ENCODE peak calls at places on chromosomes 12 and 14, in seven cellular contexts. Y, M, A, W, J, D and F are unnamed samples.

GRCh38 chr14:72906316-72906715 is 12.4 kb upstream of the DPF3 start:
- DNase-seq in Y (no peak), M (no peak), A (no peak), W (peak; percentile 48), J (no peak), D (peak; percentile 27), F (no peak)

GRCh38 chr14:102389261-102389660 is 26.5 kb downstream of the TECPR2 start:
- DNase-seq in Y (no peak), M (no peak), A (no peak), W (no peak), J (no peak), D (no peak), F (no peak)

GRCh38 chr12:65278576-65279386 is at the start of gene MSRB3:
- DNase-seq in Y (peak; percentile 66), M (peak; percentile 88), A (peak; percentile 38), W (peak; percentile 64), J (peak; percentile 85), D (peak; percentile 61), F (no peak)

GRCh38 chr14:44897844-44898151 is 63.9 kb downstream of the KLHL28 start:
- DNase-seq in Y (peak; percentile 68), M (no peak), A (no peak), W (no peak), J (no peak), D (peak; percentile 66), F (no peak)

GRCh38 chr14:21106506-21107359 is 5.9 kb downstream of the TMEM253 start:
- DNase-seq in Y (peak; percentile 69), M (peak; percentile 93), A (peak; percentile 61), W (peak; percentile 67), J (peak; percentile 88), D (peak; percentile 81), F (peak; percentile 56)

GRCh38 chr12:115632323-115632722 is 645.2 kb downstream of the MED13L start:
- DNase-seq in Y (no peak), M (peak; percentile 42), A (no peak), W (peak; percentile 8), J (no peak), D (peak; percentile 67), F (no peak)

GRCh38 chr12:16359512-16360491 is 12.4 kb downstream of the MGST1 start:
- DNase-seq in Y (peak; percentile 27), M (peak; percentile 90), A (peak; percentile 61), W (peak; percentile 25), J (peak; percentile 85), D (peak; percentile 62), F (no peak)

GRCh38 chr14:90114554-90114953 is 52.8 kb downstream of the KCNK13 start:
- DNase-seq in Y (no peak), M (no peak), A (no peak), W (no peak), J (no peak), D (no peak), F (no peak)

GRCh38 chr14:105476937-105477658 is 2.5 kb downstream of the CRIP2 start:
- DNase-seq in Y (peak; percentile 35), M (no peak), A (no peak), W (no peak), J (no peak), D (no peak), F (no peak)

GRCh38 chr14:105474478-105475268 is at the start of gene CRIP2:
- DNase-seq in Y (peak; percentile 41), M (peak; percentile 62), A (no peak), W (peak; percentile 47), J (peak; percentile 73), D (peak; percentile 50), F (no peak)

GRCh38 chr14:105477659-105478623 is 3.3 kb downstream of the CRIP2 start:
- DNase-seq in Y (no peak), M (peak; percentile 42), A (no peak), W (no peak), J (no peak), D (no peak), F (no peak)

GRCh38 chr14:105475269-105475915 is 771 bp downstream of the CRIP2 start:
- DNase-seq in Y (peak; percentile 77), M (peak; percentile 44), A (no peak), W (peak; percentile 57), J (no peak), D (peak; percentile 58), F (no peak)

GRCh38 chr14:105475916-105476845 is 1.6 kb downstream of the CRIP2 start:
- DNase-seq in Y (peak; percentile 81), M (peak; percentile 55), A (no peak), W (peak; percentile 29), J (no peak), D (peak; percentile 48), F (no peak)
- TF ChIP-seq EZH2 in Y (no peak), M (no peak), A (no peak), W (no peak), J (peak; percentile 38), D (no peak), F (no peak)

GRCh38 chr14:91418387-91419043 is 895 bp upstream of the CCDC88C start:
- DNase-seq in Y (peak; percentile 67), M (peak; percentile 75), A (peak; percentile 48), W (peak; percentile 42), J (peak; percentile 96), D (peak; percentile 72), F (no peak)

GRCh38 chr14:91415794-91416743 is 1.6 kb downstream of the CCDC88C start:
- DNase-seq in Y (peak; percentile 47), M (peak; percentile 51), A (peak; percentile 81), W (no peak), J (no peak), D (peak; percentile 70), F (no peak)

GRCh38 chr14:91417983-91418386 is 365 bp upstream of the CCDC88C start:
- DNase-seq in Y (no peak), M (peak; percentile 61), A (peak; percentile 58), W (no peak), J (peak; percentile 82), D (peak; percentile 63), F (no peak)

GRCh38 chr14:91416744-91417133 is 881 bp downstream of the CCDC88C start:
- DNase-seq in Y (peak; percentile 29), M (peak; percentile 51), A (no peak), W (no peak), J (no peak), D (peak; percentile 28), F (no peak)

DNA sequence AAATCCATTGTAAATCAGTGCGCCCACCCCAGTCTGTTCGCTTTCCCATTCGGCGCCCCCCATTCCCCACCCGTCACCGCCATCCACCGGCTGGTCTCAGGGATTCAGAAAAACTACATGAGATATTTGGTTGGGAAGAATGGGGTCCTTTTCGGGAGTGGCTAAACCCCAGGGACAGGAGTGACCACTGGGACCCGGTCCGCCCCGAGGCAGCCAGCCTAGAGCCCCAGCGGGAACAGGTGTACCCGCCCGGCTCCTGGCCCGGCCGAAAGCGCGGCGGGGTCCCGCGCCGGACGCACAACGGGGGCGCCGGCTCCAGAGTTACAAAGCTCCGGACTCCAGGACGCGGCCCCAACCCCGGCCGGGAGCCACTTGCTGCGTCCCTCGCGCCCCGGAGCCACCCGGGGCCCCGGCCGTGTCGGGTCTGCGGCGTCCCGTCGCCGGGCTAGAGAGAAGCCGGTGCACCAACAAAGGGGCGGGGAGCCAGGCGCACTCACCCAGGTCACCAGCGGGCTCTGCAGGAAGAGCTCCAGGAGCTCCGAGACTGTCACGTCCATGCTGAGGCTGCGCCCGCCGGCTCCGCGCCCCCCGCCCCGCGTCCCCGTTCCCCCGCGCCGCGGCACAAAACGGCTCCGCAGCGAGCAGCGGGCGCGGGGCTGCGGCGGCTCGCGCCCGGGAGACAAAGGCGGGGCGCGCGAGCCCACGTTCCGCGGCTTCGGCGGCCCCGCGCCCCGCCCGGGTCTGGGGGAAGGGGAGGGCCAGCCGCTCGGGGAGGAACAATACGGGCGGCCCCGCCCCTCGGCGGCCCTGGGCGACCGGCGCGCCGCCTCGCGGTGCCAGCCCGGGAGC is at the start of gene CCDC88C:
- DNase-seq in Y (peak; percentile 46), M (peak; percentile 71), A (peak; percentile 61), W (no peak), J (peak; percentile 79), D (peak; percentile 68), F (no peak)
- TF ChIP-seq EZH2 in Y (no peak), M (no peak), A (no peak), W (no peak), J (no peak), D (no peak), F (no peak)

GRCh38 chr14:25350802-25351201 is 300.9 kb upstream of the STXBP6 start:
- DNase-seq in Y (no peak), M (no peak), A (no peak), W (no peak), J (no peak), D (no peak), F (no peak)

GRCh38 chr14:25351269-25351668 is 301.3 kb upstream of the STXBP6 start:
- DNase-seq in Y (no peak), M (no peak), A (no peak), W (no peak), J (no peak), D (no peak), F (no peak)

GRCh38 chr14:25350071-25350470 is 300.1 kb upstream of the STXBP6 start:
- DNase-seq in Y (no peak), M (no peak), A (no peak), W (no peak), J (no peak), D (no peak), F (no peak)

GRCh38 chr14:25349269-25349668 is 299.3 kb upstream of the STXBP6 start:
- DNase-seq in Y (no peak), M (no peak), A (no peak), W (no peak), J (no peak), D (no peak), F (no peak)
- TF ChIP-seq EZH2 in Y (no peak), M (no peak), A (no peak), W (no peak), J (no peak), D (no peak), F (no peak)

GRCh38 chr12:99985129-99985570 is 414 bp upstream of the ANKS1B start:
- DNase-seq in Y (peak; percentile 40), M (no peak), A (peak; percentile 52), W (peak; percentile 30), J (no peak), D (no peak), F (no peak)

GRCh38 chr12:99981639-99982190 is 3.0 kb downstream of the ANKS1B start:
- DNase-seq in Y (no peak), M (no peak), A (no peak), W (no peak), J (no peak), D (no peak), F (no peak)

GRCh38 chr12:99985631-99986030 is 895 bp upstream of the ANKS1B start:
- DNase-seq in Y (no peak), M (no peak), A (no peak), W (no peak), J (no peak), D (no peak), F (no peak)

GRCh38 chr12:99983721-99984258 is 946 bp downstream of the ANKS1B start:
- DNase-seq in Y (peak; percentile 2), M (no peak), A (no peak), W (no peak), J (peak; percentile 59), D (no peak), F (no peak)

DNA sequence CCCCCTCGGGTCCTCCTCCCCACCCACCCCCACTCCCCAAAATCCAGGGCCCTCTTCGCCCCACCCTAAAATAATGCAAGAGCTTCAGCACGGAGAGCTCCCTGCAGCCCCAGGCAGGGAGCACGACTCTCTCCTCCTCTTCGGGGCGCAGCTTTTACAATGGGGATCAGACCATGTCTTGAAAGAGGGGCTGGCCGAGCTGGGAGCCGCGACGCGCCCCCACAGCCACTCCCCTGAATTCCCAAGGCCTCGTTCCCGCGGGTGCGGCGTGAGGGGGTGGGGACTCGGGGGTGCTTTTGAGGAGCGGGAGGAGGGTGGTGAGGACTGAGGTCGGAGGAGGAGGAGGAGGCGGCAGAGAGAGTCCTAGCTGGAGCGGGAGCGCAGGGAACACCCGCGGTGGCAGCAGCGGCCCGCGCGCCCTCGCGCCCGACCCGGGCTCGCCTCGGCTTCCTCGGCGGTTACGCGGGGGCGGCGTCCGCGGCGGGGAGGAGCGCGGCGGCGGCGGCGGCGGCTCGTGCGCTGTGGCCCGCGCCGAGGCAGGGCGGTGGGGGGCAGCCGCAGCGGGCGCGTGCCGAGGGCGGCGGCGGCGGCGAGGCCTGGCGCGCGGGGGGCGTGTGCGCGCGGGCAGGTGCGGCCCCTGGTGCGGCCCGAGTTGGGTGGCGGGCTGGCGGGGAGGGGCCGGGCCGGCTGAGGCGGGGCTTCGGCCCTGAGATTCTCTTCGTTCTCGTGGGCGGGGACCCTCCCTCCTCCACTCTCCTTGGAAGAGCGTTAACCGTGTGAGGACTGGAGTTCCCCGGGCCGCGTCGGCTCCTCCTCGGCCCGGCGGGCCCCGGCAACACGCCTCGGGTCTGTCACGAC is at the start of gene ANKS1B:
- DNase-seq in Y (peak; percentile 19), M (peak; percentile 79), A (peak; percentile 48), W (peak; percentile 19), J (peak; percentile 83), D (peak; percentile 49), F (no peak)
- TF ChIP-seq EZH2 in Y (no peak), M (no peak), A (no peak), W (no peak), J (no peak), D (no peak), F (no peak)